ENCODE peak calls at places on chromosomes 3 and 15, in six cellular contexts. J is transverse colon, K is psoas muscle, Z is left ventricle myocardium inferior, H is right atrium auricular region, G is PC-3. O is an unnamed sample.

GRCh38 chr15:66997212-66997611 is 68.2 kb upstream of the SMAD3 start:
- DNase-seq in H (no peak), K (no peak), G (peak; percentile 88), J (no peak), Z (no peak), O (no peak)

GRCh38 chr3:100268986-100269385 is 8.2 kb downstream of the TBC1D23 start:
- DNase-seq in J (no peak), K (no peak), G (no peak), H (no peak), Z (no peak), O (no peak)

GRCh38 chr15:66535056-66535455 is 29.9 kb downstream of the ZWILCH start:
- DNase-seq in J (no peak), H (no peak), G (no peak), Z (no peak), K (no peak), O (no peak)

GRCh38 chr15:75338661-75339240 is 2.9 kb downstream of the COMMD4 start:
- DNase-seq in Z (no peak), H (no peak), K (no peak), J (no peak), G (no peak), O (no peak)

GRCh38 chr3:108472011-108472591 is 38.3 kb downstream of the MYH15 start:
- DNase-seq in H (no peak), Z (no peak), K (no peak), J (no peak), G (peak; percentile 95), O (no peak)

GRCh38 chr3:179100652-179101051 is 29.0 kb upstream of the ZMAT3 start:
- DNase-seq in K (peak; percentile 19), J (no peak), G (peak; percentile 46), Z (no peak), H (no peak), O (no peak)

GRCh38 chr3:129577925-129578742 is 28.3 kb downstream of the PLXND1 start:
- DNase-seq in Z (no peak), K (peak; percentile 47), H (no peak), G (no peak), J (peak; percentile 59), O (no peak)

GRCh38 chr3:177783338-177783737 is 586.1 kb upstream of the TBL1XR1 start:
- DNase-seq in K (no peak), Z (no peak), G (no peak), H (no peak), J (no peak), O (no peak)

GRCh38 chr3:61667417-61668213 is 106.2 kb downstream of the PTPRG start:
- DNase-seq in Z (no peak), G (no peak), H (no peak), K (no peak), J (peak; percentile 33), O (no peak)

GRCh38 chr3:56053727-56054126 is 414.5 kb downstream of the ERC2 start:
- DNase-seq in K (no peak), G (no peak), J (no peak), H (no peak), Z (no peak), O (no peak)

GRCh38 chr15:43232289-43232874 is 11.6 kb upstream of the EPB42 start:
- DNase-seq in K (no peak), Z (no peak), J (no peak), G (peak; percentile 22), H (no peak), O (no peak)

GRCh38 chr15:90087454-90088154 is 14.7 kb downstream of the IDH2 start:
- DNase-seq in G (peak; percentile 48), J (peak; percentile 26), H (no peak), Z (no peak), K (no peak), O (no peak)

GRCh38 chr15:74208496-74208895 is 5.9 kb upstream of the STRA6 start:
- DNase-seq in G (no peak), J (no peak), Z (no peak), H (no peak), K (no peak), O (no peak)

GRCh38 chr15:43168192-43169107 is 16.8 kb upstream of the CCNDBP1 start:
- DNase-seq in J (no peak), H (no peak), K (no peak), Z (no peak), G (peak; percentile 95), O (no peak)

GRCh38 chr15:70114226-70114625 is 16.5 kb upstream of the TLE3 start:
- DNase-seq in G (no peak), H (no peak), K (no peak), J (no peak), Z (no peak), O (no peak)

GRCh38 chr3:67415504-67415903 is 238.9 kb downstream of the SUCLG2 start:
- DNase-seq in G (no peak), K (no peak), H (no peak), Z (no peak), J (no peak), O (no peak)

GRCh38 chr3:151852074-151852811 is 21.2 kb upstream of the SUCNR1 start:
- DNase-seq in K (no peak), G (no peak), Z (no peak), H (no peak), J (no peak), O (no peak)

GRCh38 chr3:5093786-5094185 is 28.3 kb upstream of the ARL8B start:
- DNase-seq in J (no peak), G (no peak), Z (no peak), H (no peak), K (no peak), O (no peak)

GRCh38 chr3:14397940-14398800 is 4.2 kb upstream of the SLC6A6 start:
- DNase-seq in Z (no peak), J (no peak), H (no peak), G (no peak), K (no peak), O (no peak)

GRCh38 chr15:93180128-93180527 is 91.1 kb upstream of the RGMA start:
- DNase-seq in G (no peak), H (no peak), Z (no peak), K (no peak), J (no peak), O (no peak)

GRCh38 chr3:25151497-25151896 is 276.6 kb upstream of the RARB start:
- DNase-seq in J (no peak), K (no peak), H (no peak), G (no peak), Z (no peak), O (no peak)

GRCh38 chr15:90418627-90419026 is 30.6 kb downstream of the IQGAP1 start:
- DNase-seq in K (no peak), Z (no peak), J (no peak), H (no peak), G (no peak), O (no peak)

GRCh38 chr3:14262212-14262611 is 83.6 kb downstream of the LSM3 start:
- DNase-seq in H (no peak), G (no peak), K (no peak), Z (no peak), J (no peak), O (no peak)

GRCh38 chr15:70096215-70096974 is 1.3 kb downstream of the TLE3 start:
- DNase-seq in G (peak; percentile 74), J (peak; percentile 61), K (peak; percentile 51), H (no peak), Z (no peak), O (peak; percentile 83)

GRCh38 chr15:69757186-69757585 is 304.6 kb downstream of the RPLP1 start:
- DNase-seq in J (no peak), Z (no peak), K (no peak), G (peak; percentile 32), H (no peak), O (no peak)

GRCh38 chr15:31338318-31338878 is 11.8 kb downstream of the KLF13 start:
- DNase-seq in G (no peak), H (no peak), K (no peak), Z (no peak), J (no peak), O (peak; percentile 75)

GRCh38 chr3:113623324-113623723 is 73.1 kb downstream of the USF3 start:
- DNase-seq in J (no peak), K (no peak), Z (no peak), G (no peak), H (no peak), O (no peak)

GRCh38 chr3:130529816-130530215 is 12.8 kb downstream of the COL6A6 start:
- DNase-seq in G (no peak), Z (no peak), H (no peak), J (no peak), K (no peak), O (no peak)

GRCh38 chr3:119428538-119428937 is 34.9 kb downstream of the TMEM39A start:
- DNase-seq in Z (no peak), J (no peak), G (no peak), K (no peak), H (no peak), O (no peak)

GRCh38 chr15:31488437-31489204 is 162.0 kb downstream of the KLF13 start:
- DNase-seq in J (peak; percentile 75), K (peak; percentile 27), Z (no peak), G (peak; percentile 83), H (peak; percentile 84), O (peak; percentile 75)

GRCh38 chr3:166284994-166285393 is 447.8 kb upstream of the BCHE start:
- DNase-seq in H (no peak), K (no peak), G (peak; percentile 69), Z (no peak), J (no peak), O (no peak)

GRCh38 chr15:50774450-50774849 is 8.9 kb upstream of the SPPL2A start:
- DNase-seq in Z (no peak), K (no peak), J (no peak), H (no peak), G (no peak), O (no peak)

GRCh38 chr3:4935347-4935746 is 43.9 kb upstream of the BHLHE40 start:
- DNase-seq in Z (no peak), H (no peak), K (no peak), J (no peak), G (peak; percentile 72), O (no peak)

GRCh38 chr3:111547645-111548044 is 5.6 kb downstream of the CD96 start:
- DNase-seq in J (peak; percentile 14), K (no peak), G (no peak), Z (no peak), H (no peak), O (no peak)
- H3K4me3 ChIP-seq in J (no peak overlapping the region), K (no peak overlapping the region), G (no peak overlapping the region), Z (no peak overlapping the region), H (no peak overlapping the region), O (no peak overlapping the region)

GRCh38 chr15:62241135-62241770 is 76.2 kb upstream of the C2CD4B start:
- DNase-seq in J (peak; percentile 18), K (no peak), Z (no peak), H (no peak), G (peak; percentile 33), O (no peak)
- TF ChIP-seq CTCF in J (peak; percentile 21), K (no peak), Z (peak; percentile 47), H (no peak), G (peak; percentile 54), O (peak; percentile 20)

GRCh38 chr3:141389703-141390102 is 21.4 kb downstream of the ZBTB38 start:
- DNase-seq in J (no peak), G (no peak), Z (no peak), H (no peak), K (no peak), O (no peak)
- H3K4me1 ChIP-seq in J (peaks cover 15% of the 10 kb centered on the region), G (no peaks in the 10 kb centered on the region), Z (peaks cover 31% of the 10 kb centered on the region), H (no peaks in the 10 kb centered on the region), K (no peaks in the 10 kb centered on the region), O (peaks cover 5% of the 10 kb centered on the region)

DNA sequence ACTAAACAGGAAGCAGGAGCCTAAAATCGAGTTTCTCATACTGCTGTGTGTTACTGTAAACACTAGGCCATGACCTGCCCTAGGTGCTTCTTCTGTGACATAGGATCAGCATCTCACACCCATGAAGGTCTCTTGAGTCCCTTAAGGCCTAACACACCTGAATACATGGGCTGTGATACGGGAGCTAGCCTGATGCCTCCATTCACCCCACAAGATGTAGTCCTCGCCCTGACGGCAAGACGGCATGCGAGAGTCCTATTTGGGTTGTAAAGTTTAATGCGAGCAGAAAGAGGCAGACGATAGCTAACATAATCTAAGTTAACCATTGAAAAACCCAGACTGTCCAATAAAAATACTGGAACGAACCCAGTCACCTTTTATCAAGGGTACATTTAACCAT is 241.1 kb upstream of the ICE2 start:
- DNase-seq in H (no peak), Z (no peak), J (no peak), G (no peak), K (no peak), O (no peak)
- H3K4me3 ChIP-seq in H (no peak overlapping the region), Z (no peak overlapping the region), J (no peak overlapping the region), G (no peak overlapping the region), K (no peak overlapping the region), O (no peak overlapping the region)